ENCODE peak calls at places on chromosomes 6 and 20, in seven cellular contexts. One of them, this sample, is unnamed.

GRCh38 chr6:157579467-157580031 is 198.6 kb downstream of the ZDHHC14 start:
- DNase-seq in OCI-LY7: no peak
- DNase-seq in CD8-positive, alpha-beta T cell: no peak
- DNase-seq in PC-9: peak
- DNase-seq in body of pancreas: no peak
- DNase-seq in CD8-positive, alpha-beta memory T cell: no peak
- DNase-seq in spleen: no peak
- DNase-seq in this sample: peak

GRCh38 chr6:140597181-140597580 is 1222.7 kb upstream of the CITED2 start:
- DNase-seq in OCI-LY7: no peak
- DNase-seq in CD8-positive, alpha-beta T cell: no peak
- DNase-seq in PC-9: no peak
- DNase-seq in body of pancreas: no peak
- DNase-seq in CD8-positive, alpha-beta memory T cell: no peak
- DNase-seq in spleen: no peak
- DNase-seq in this sample: no peak

GRCh38 chr20:7856756-7857155 is 83.5 kb downstream of the HAO1 start:
- DNase-seq in OCI-LY7: peak
- DNase-seq in CD8-positive, alpha-beta T cell: no peak
- DNase-seq in PC-9: no peak
- DNase-seq in body of pancreas: no peak
- DNase-seq in CD8-positive, alpha-beta memory T cell: no peak
- DNase-seq in spleen: no peak
- DNase-seq in this sample: no peak

GRCh38 chr6:78345882-78346281 is 521.5 kb upstream of the IRAK1BP1 start:
- DNase-seq in OCI-LY7: no peak
- DNase-seq in CD8-positive, alpha-beta T cell: no peak
- DNase-seq in PC-9: no peak
- DNase-seq in body of pancreas: no peak
- DNase-seq in CD8-positive, alpha-beta memory T cell: no peak
- DNase-seq in spleen: no peak
- DNase-seq in this sample: no peak

GRCh38 chr6:93407186-93407585 is 12.2 kb downstream of the EPHA7 start:
- DNase-seq in OCI-LY7: no peak
- DNase-seq in CD8-positive, alpha-beta T cell: no peak
- DNase-seq in PC-9: no peak
- DNase-seq in body of pancreas: no peak
- DNase-seq in CD8-positive, alpha-beta memory T cell: no peak
- DNase-seq in spleen: no peak
- DNase-seq in this sample: no peak

GRCh38 chr6:125867483-125867935 is 76.7 kb downstream of the NCOA7 start:
- DNase-seq in OCI-LY7: no peak
- DNase-seq in CD8-positive, alpha-beta T cell: no peak
- DNase-seq in PC-9: peak
- DNase-seq in body of pancreas: no peak
- DNase-seq in CD8-positive, alpha-beta memory T cell: no peak
- DNase-seq in spleen: no peak
- DNase-seq in this sample: peak

GRCh38 chr6:80259113-80259512 is 152.6 kb downstream of the BCKDHB start:
- DNase-seq in OCI-LY7: no peak
- DNase-seq in CD8-positive, alpha-beta T cell: no peak
- DNase-seq in PC-9: no peak
- DNase-seq in body of pancreas: no peak
- DNase-seq in CD8-positive, alpha-beta memory T cell: no peak
- DNase-seq in spleen: no peak
- DNase-seq in this sample: no peak

GRCh38 chr6:119209452-119210205 is 131.2 kb upstream of the FAM184A start:
- DNase-seq in OCI-LY7: no peak
- DNase-seq in CD8-positive, alpha-beta T cell: no peak
- DNase-seq in PC-9: no peak
- DNase-seq in body of pancreas: no peak
- DNase-seq in CD8-positive, alpha-beta memory T cell: no peak
- DNase-seq in spleen: no peak
- DNase-seq in this sample: no peak

GRCh38 chr6:159682265-159682664 is 10.8 kb downstream of the SOD2 start:
- DNase-seq in OCI-LY7: no peak
- DNase-seq in CD8-positive, alpha-beta T cell: no peak
- DNase-seq in PC-9: no peak
- DNase-seq in body of pancreas: no peak
- DNase-seq in CD8-positive, alpha-beta memory T cell: no peak
- DNase-seq in spleen: no peak
- DNase-seq in this sample: no peak

GRCh38 chr6:161369339-161369738 is 95.5 kb upstream of the AGPAT4 start:
- DNase-seq in OCI-LY7: no peak
- DNase-seq in CD8-positive, alpha-beta T cell: no peak
- DNase-seq in PC-9: no peak
- DNase-seq in body of pancreas: no peak
- DNase-seq in CD8-positive, alpha-beta memory T cell: no peak
- DNase-seq in spleen: no peak
- DNase-seq in this sample: no peak

GRCh38 chr6:34275128-34275804 is 26.5 kb upstream of the SMIM29 start:
- DNase-seq in OCI-LY7: peak
- DNase-seq in CD8-positive, alpha-beta T cell: no peak
- DNase-seq in PC-9: no peak
- DNase-seq in body of pancreas: no peak
- DNase-seq in CD8-positive, alpha-beta memory T cell: no peak
- DNase-seq in spleen: no peak
- DNase-seq in this sample: no peak

GRCh38 chr20:17616480-17617211 is 46.8 kb downstream of the DSTN start:
- DNase-seq in OCI-LY7: no peak
- DNase-seq in CD8-positive, alpha-beta T cell: peak
- DNase-seq in PC-9: no peak
- DNase-seq in body of pancreas: no peak
- DNase-seq in CD8-positive, alpha-beta memory T cell: no peak
- DNase-seq in spleen: peak
- DNase-seq in this sample: no peak

GRCh38 chr6:31968791-31969711 is 2.9 kb downstream of the DXO start:
- DNase-seq in OCI-LY7: no peak
- DNase-seq in CD8-positive, alpha-beta T cell: no peak
- DNase-seq in PC-9: no peak
- DNase-seq in body of pancreas: no peak
- DNase-seq in CD8-positive, alpha-beta memory T cell: no peak
- DNase-seq in spleen: peak
- DNase-seq in this sample: no peak

GRCh38 chr6:161348628-161348994 is 74.8 kb upstream of the AGPAT4 start:
- DNase-seq in OCI-LY7: no peak
- DNase-seq in CD8-positive, alpha-beta T cell: no peak
- DNase-seq in PC-9: no peak
- DNase-seq in body of pancreas: no peak
- DNase-seq in CD8-positive, alpha-beta memory T cell: no peak
- DNase-seq in spleen: no peak
- DNase-seq in this sample: no peak

GRCh38 chr6:25962368-25963127 is at the start of gene TRIM38:
- DNase-seq in OCI-LY7: peak
- DNase-seq in CD8-positive, alpha-beta T cell: peak
- DNase-seq in PC-9: peak
- DNase-seq in body of pancreas: peak
- DNase-seq in CD8-positive, alpha-beta memory T cell: peak
- DNase-seq in spleen: no peak
- DNase-seq in this sample: peak

GRCh38 chr6:27188206-27188884 is 59.2 kb upstream of the PRSS16 start:
- DNase-seq in OCI-LY7: peak
- DNase-seq in CD8-positive, alpha-beta T cell: peak
- DNase-seq in PC-9: peak
- DNase-seq in body of pancreas: peak
- DNase-seq in CD8-positive, alpha-beta memory T cell: no peak
- DNase-seq in spleen: peak
- DNase-seq in this sample: peak

GRCh38 chr6:29834564-29835436 is 7.2 kb downstream of the HLA-G start:
- DNase-seq in OCI-LY7: peak
- DNase-seq in CD8-positive, alpha-beta T cell: peak
- DNase-seq in PC-9: peak
- DNase-seq in body of pancreas: peak
- DNase-seq in CD8-positive, alpha-beta memory T cell: peak
- DNase-seq in spleen: no peak
- DNase-seq in this sample: no peak

GRCh38 chr6:167140589-167141474 is 16.9 kb downstream of the GPR31 start:
- DNase-seq in OCI-LY7: peak
- DNase-seq in CD8-positive, alpha-beta T cell: no peak
- DNase-seq in PC-9: no peak
- DNase-seq in body of pancreas: no peak
- DNase-seq in CD8-positive, alpha-beta memory T cell: no peak
- DNase-seq in spleen: no peak
- DNase-seq in this sample: no peak

GRCh38 chr6:84052204-84052882 is 18.8 kb downstream of the MRAP2 start:
- DNase-seq in OCI-LY7: no peak
- DNase-seq in CD8-positive, alpha-beta T cell: no peak
- DNase-seq in PC-9: peak
- DNase-seq in body of pancreas: peak
- DNase-seq in CD8-positive, alpha-beta memory T cell: no peak
- DNase-seq in spleen: peak
- DNase-seq in this sample: peak
- H3K27ac ChIP-seq in OCI-LY7: no peak
- H3K27ac ChIP-seq in CD8-positive, alpha-beta T cell: no peak
- H3K27ac ChIP-seq in PC-9: no peak
- H3K27ac ChIP-seq in body of pancreas: no peak
- H3K27ac ChIP-seq in CD8-positive, alpha-beta memory T cell: peak
- H3K27ac ChIP-seq in spleen: peak
- H3K27ac ChIP-seq in this sample: no peak

GRCh38 chr6:63415286-63415685 is 95.5 kb upstream of the LGSN start:
- DNase-seq in OCI-LY7: no peak
- DNase-seq in CD8-positive, alpha-beta T cell: no peak
- DNase-seq in PC-9: no peak
- DNase-seq in body of pancreas: no peak
- DNase-seq in CD8-positive, alpha-beta memory T cell: no peak
- DNase-seq in spleen: no peak
- DNase-seq in this sample: no peak

GRCh38 chr6:63410435-63411426 is 90.9 kb upstream of the LGSN start:
- DNase-seq in OCI-LY7: no peak
- DNase-seq in CD8-positive, alpha-beta T cell: no peak
- DNase-seq in PC-9: no peak
- DNase-seq in body of pancreas: no peak
- DNase-seq in CD8-positive, alpha-beta memory T cell: no peak
- DNase-seq in spleen: no peak
- DNase-seq in this sample: no peak
- H3K27ac ChIP-seq in OCI-LY7: no peak
- H3K27ac ChIP-seq in CD8-positive, alpha-beta T cell: no peak
- H3K27ac ChIP-seq in PC-9: no peak
- H3K27ac ChIP-seq in body of pancreas: no peak
- H3K27ac ChIP-seq in CD8-positive, alpha-beta memory T cell: no peak
- H3K27ac ChIP-seq in spleen: no peak
- H3K27ac ChIP-seq in this sample: no peak

GRCh38 chr6:149483302-149483701 is 1.5 kb downstream of the ZC3H12D start:
- DNase-seq in OCI-LY7: peak
- DNase-seq in CD8-positive, alpha-beta T cell: no peak
- DNase-seq in PC-9: no peak
- DNase-seq in body of pancreas: no peak
- DNase-seq in CD8-positive, alpha-beta memory T cell: no peak
- DNase-seq in spleen: no peak
- DNase-seq in this sample: no peak
- H3K27ac ChIP-seq in OCI-LY7: peak
- H3K27ac ChIP-seq in CD8-positive, alpha-beta T cell: peak
- H3K27ac ChIP-seq in PC-9: no peak
- H3K27ac ChIP-seq in body of pancreas: no peak
- H3K27ac ChIP-seq in CD8-positive, alpha-beta memory T cell: peak
- H3K27ac ChIP-seq in spleen: peak
- H3K27ac ChIP-seq in this sample: no peak

DNA sequence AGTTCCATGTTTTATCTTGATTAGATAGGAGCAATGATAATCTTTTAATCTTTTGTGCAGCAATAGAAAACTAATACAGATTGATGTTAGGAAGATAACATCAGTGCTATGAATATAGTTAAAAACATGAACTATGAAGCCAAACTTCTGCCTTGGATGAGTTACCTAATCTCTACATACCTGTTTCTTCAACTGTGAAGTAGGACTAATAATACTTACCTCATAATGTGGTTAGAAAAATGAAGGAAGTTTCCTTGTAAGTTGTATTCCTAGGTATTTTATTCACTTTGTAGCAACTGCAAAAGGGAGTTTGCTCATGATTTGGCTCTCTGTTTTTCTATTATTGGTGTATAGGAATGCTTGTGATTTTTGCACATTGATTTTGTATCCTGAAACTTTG is 111.9 kb downstream of the FRK start:
- DNase-seq in OCI-LY7: no peak
- DNase-seq in CD8-positive, alpha-beta T cell: no peak
- DNase-seq in PC-9: no peak
- DNase-seq in body of pancreas: no peak
- DNase-seq in CD8-positive, alpha-beta memory T cell: no peak
- DNase-seq in spleen: no peak
- DNase-seq in this sample: no peak
- H3K27ac ChIP-seq in OCI-LY7: no peak
- H3K27ac ChIP-seq in CD8-positive, alpha-beta T cell: no peak
- H3K27ac ChIP-seq in PC-9: no peak
- H3K27ac ChIP-seq in body of pancreas: no peak
- H3K27ac ChIP-seq in CD8-positive, alpha-beta memory T cell: no peak
- H3K27ac ChIP-seq in spleen: no peak
- H3K27ac ChIP-seq in this sample: no peak

DNA sequence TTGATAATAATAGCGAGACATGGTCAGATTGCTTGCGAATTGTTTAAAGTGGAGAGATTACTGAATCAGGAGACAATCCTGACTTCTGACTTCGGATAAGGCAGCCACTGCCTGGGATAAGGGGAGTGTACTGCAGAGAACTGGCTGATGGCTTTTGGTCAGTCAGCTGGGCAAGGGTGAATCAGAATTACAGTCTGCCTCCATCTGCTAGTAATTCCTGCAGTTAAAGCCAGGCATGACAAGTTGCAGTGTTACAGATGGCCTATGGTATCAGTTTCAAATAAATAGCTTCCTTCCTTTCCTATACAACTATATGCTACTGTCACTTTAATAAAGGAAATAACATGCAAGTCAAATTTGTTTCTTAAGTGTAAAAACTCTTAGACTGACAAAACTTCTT is 245.0 kb downstream of the ADGRB3 start:
- DNase-seq in OCI-LY7: no peak
- DNase-seq in CD8-positive, alpha-beta T cell: no peak
- DNase-seq in PC-9: no peak
- DNase-seq in body of pancreas: no peak
- DNase-seq in CD8-positive, alpha-beta memory T cell: no peak
- DNase-seq in spleen: no peak
- DNase-seq in this sample: no peak
- H3K27ac ChIP-seq in OCI-LY7: no peak
- H3K27ac ChIP-seq in CD8-positive, alpha-beta T cell: no peak
- H3K27ac ChIP-seq in PC-9: no peak
- H3K27ac ChIP-seq in body of pancreas: no peak
- H3K27ac ChIP-seq in CD8-positive, alpha-beta memory T cell: no peak
- H3K27ac ChIP-seq in spleen: no peak
- H3K27ac ChIP-seq in this sample: no peak